ENCODE peak calls at places on chromosomes 11 and 22, in six cellular contexts. One of them, this sample, is unnamed.
A peak's percentile ranks its signal among the peaks of the same experiment; 100 is the strongest.

GRCh38 chr11:46895821-46896220 is 22.5 kb downstream of the LRP4 start:
- DNase-seq in body of pancreas: peak; percentile 62
- DNase-seq in IMR-90: no peak
- DNase-seq in pancreas: peak; percentile 64
- DNase-seq in thoracic aorta: no peak
- DNase-seq in PC-9: no peak
- DNase-seq in this sample: no peak

GRCh38 chr11:76859708-76860233 is 947 bp upstream of the ACER3 start:
- DNase-seq in PC-9: no peak
- DNase-seq in thoracic aorta: no peak
- DNase-seq in pancreas: no peak
- DNase-seq in IMR-90: no peak
- DNase-seq in body of pancreas: no peak
- DNase-seq in this sample: no peak

GRCh38 chr11:70191495-70192140 is 11.5 kb upstream of the FADD start:
- DNase-seq in pancreas: peak; percentile 36
- DNase-seq in body of pancreas: peak; percentile 75
- DNase-seq in IMR-90: peak; percentile 49
- DNase-seq in thoracic aorta: no peak
- DNase-seq in PC-9: peak; percentile 90
- DNase-seq in this sample: peak; percentile 88

GRCh38 chr11:27468643-27469332 is 3.8 kb downstream of the LGR4 start:
- DNase-seq in thoracic aorta: no peak
- DNase-seq in body of pancreas: peak; percentile 85
- DNase-seq in pancreas: peak; percentile 26
- DNase-seq in IMR-90: peak; percentile 29
- DNase-seq in PC-9: no peak
- DNase-seq in this sample: no peak

GRCh38 chr22:37334859-37335818 is 52.8 kb downstream of the CYTH4 start:
- DNase-seq in IMR-90: no peak
- DNase-seq in thoracic aorta: no peak
- DNase-seq in body of pancreas: no peak
- DNase-seq in pancreas: no peak
- DNase-seq in PC-9: no peak
- DNase-seq in this sample: no peak

GRCh38 chr22:46068176-46068907 is 82.0 kb upstream of the PPARA start:
- DNase-seq in pancreas: no peak
- DNase-seq in body of pancreas: no peak
- DNase-seq in IMR-90: no peak
- DNase-seq in PC-9: no peak
- DNase-seq in thoracic aorta: no peak
- DNase-seq in this sample: no peak

GRCh38 chr22:28771195-28771791 is 1.2 kb upstream of the CCDC117 start:
- DNase-seq in PC-9: no peak
- DNase-seq in pancreas: no peak
- DNase-seq in IMR-90: no peak
- DNase-seq in body of pancreas: no peak
- DNase-seq in thoracic aorta: no peak
- DNase-seq in this sample: no peak

GRCh38 chr11:100671471-100671870 is 15.6 kb upstream of the ARHGAP42 start:
- DNase-seq in body of pancreas: no peak
- DNase-seq in thoracic aorta: no peak
- DNase-seq in PC-9: no peak
- DNase-seq in IMR-90: peak; percentile 44
- DNase-seq in pancreas: no peak
- DNase-seq in this sample: no peak

GRCh38 chr11:9664276-9665171 is 647 bp downstream of the SWAP70 start:
- DNase-seq in IMR-90: peak; percentile 34
- DNase-seq in PC-9: peak; percentile 38
- DNase-seq in body of pancreas: peak; percentile 44
- DNase-seq in pancreas: peak; percentile 55
- DNase-seq in thoracic aorta: peak; percentile 13
- DNase-seq in this sample: peak; percentile 74

GRCh38 chr22:41369089-41369745 is 12.5 kb upstream of the TEF start:
- DNase-seq in thoracic aorta: no peak
- DNase-seq in pancreas: no peak
- DNase-seq in PC-9: no peak
- DNase-seq in body of pancreas: no peak
- DNase-seq in IMR-90: no peak
- DNase-seq in this sample: no peak

GRCh38 chr11:33685061-33685460 is 15.6 kb downstream of the C11orf91 start:
- DNase-seq in PC-9: no peak
- DNase-seq in thoracic aorta: no peak
- DNase-seq in IMR-90: peak; percentile 43
- DNase-seq in body of pancreas: no peak
- DNase-seq in pancreas: no peak
- DNase-seq in this sample: no peak

GRCh38 chr22:31575190-31575589 is 78.9 kb downstream of the SFI1 start:
- DNase-seq in IMR-90: no peak
- DNase-seq in thoracic aorta: no peak
- DNase-seq in pancreas: no peak
- DNase-seq in PC-9: no peak
- DNase-seq in body of pancreas: no peak
- DNase-seq in this sample: no peak

GRCh38 chr11:19552100-19552499 is 160.5 kb upstream of the NAV2 start:
- DNase-seq in PC-9: no peak
- DNase-seq in body of pancreas: no peak
- DNase-seq in thoracic aorta: no peak
- DNase-seq in pancreas: no peak
- DNase-seq in IMR-90: no peak
- DNase-seq in this sample: no peak

GRCh38 chr22:39661842-39662676 is 91.5 kb downstream of the CACNA1I start:
- DNase-seq in pancreas: no peak
- DNase-seq in body of pancreas: peak; percentile 46
- DNase-seq in PC-9: peak; percentile 60
- DNase-seq in thoracic aorta: no peak
- DNase-seq in IMR-90: no peak
- DNase-seq in this sample: no peak

GRCh38 chr22:50012201-50013181 is at the start of gene IL17REL:
- DNase-seq in IMR-90: peak; percentile 10
- DNase-seq in thoracic aorta: no peak
- DNase-seq in PC-9: peak; percentile 41
- DNase-seq in pancreas: no peak
- DNase-seq in body of pancreas: no peak
- DNase-seq in this sample: no peak

GRCh38 chr11:43784301-43784700 is 96.3 kb upstream of the ALKBH3 start:
- DNase-seq in IMR-90: no peak
- DNase-seq in pancreas: no peak
- DNase-seq in body of pancreas: no peak
- DNase-seq in PC-9: no peak
- DNase-seq in thoracic aorta: no peak
- DNase-seq in this sample: no peak

GRCh38 chr22:25390297-25391240 is 171.1 kb downstream of the CRYBB2 start:
- DNase-seq in thoracic aorta: no peak
- DNase-seq in pancreas: no peak
- DNase-seq in IMR-90: no peak
- DNase-seq in PC-9: no peak
- DNase-seq in body of pancreas: no peak
- DNase-seq in this sample: no peak

GRCh38 chr22:22773427-22773826 is 114.2 kb upstream of the IGLL5 start:
- DNase-seq in body of pancreas: no peak
- DNase-seq in pancreas: no peak
- DNase-seq in thoracic aorta: no peak
- DNase-seq in PC-9: no peak
- DNase-seq in IMR-90: no peak
- DNase-seq in this sample: no peak

GRCh38 chr11:130146797-130147196 is 12.8 kb upstream of the ST14 start:
- DNase-seq in PC-9: peak; percentile 42
- DNase-seq in pancreas: peak; percentile 67
- DNase-seq in body of pancreas: peak; percentile 86
- DNase-seq in thoracic aorta: no peak
- DNase-seq in IMR-90: no peak
- DNase-seq in this sample: peak; percentile 61

GRCh38 chr11:6321961-6322362 is 1.7 kb upstream of the CAVIN3 start:
- DNase-seq in IMR-90: peak; percentile 82
- DNase-seq in PC-9: no peak
- DNase-seq in thoracic aorta: no peak
- DNase-seq in pancreas: no peak
- DNase-seq in body of pancreas: no peak
- DNase-seq in this sample: no peak

GRCh38 chr22:24284747-24285203 is 14.1 kb downstream of the SPECC1L start:
- DNase-seq in PC-9: no peak
- DNase-seq in IMR-90: peak; percentile 53
- DNase-seq in body of pancreas: no peak
- DNase-seq in thoracic aorta: no peak
- DNase-seq in pancreas: no peak
- DNase-seq in this sample: no peak

GRCh38 chr11:70751142-70751734 is 352.9 kb downstream of the CTTN start:
- DNase-seq in thoracic aorta: no peak
- DNase-seq in body of pancreas: no peak
- DNase-seq in PC-9: no peak
- DNase-seq in IMR-90: no peak
- DNase-seq in pancreas: no peak
- DNase-seq in this sample: no peak

GRCh38 chr22:30195245-30196140 is 51.1 kb downstream of the LIF start:
- DNase-seq in IMR-90: peak; percentile 64
- DNase-seq in pancreas: no peak
- DNase-seq in body of pancreas: no peak
- DNase-seq in PC-9: no peak
- DNase-seq in thoracic aorta: no peak
- DNase-seq in this sample: peak; percentile 44

GRCh38 chr22:21947040-21948014 is 5.3 kb downstream of the PPM1F start:
- DNase-seq in IMR-90: peak; percentile 71
- DNase-seq in body of pancreas: no peak
- DNase-seq in PC-9: peak; percentile 33
- DNase-seq in pancreas: no peak
- DNase-seq in thoracic aorta: no peak
- DNase-seq in this sample: no peak

GRCh38 chr11:99934008-99934407 is 753.1 kb upstream of the ARHGAP42 start:
- DNase-seq in body of pancreas: no peak
- DNase-seq in IMR-90: no peak
- DNase-seq in PC-9: no peak
- DNase-seq in thoracic aorta: no peak
- DNase-seq in pancreas: no peak
- DNase-seq in this sample: no peak

GRCh38 chr11:118694771-118695170 is 15.3 kb upstream of the TREH start:
- DNase-seq in thoracic aorta: no peak
- DNase-seq in IMR-90: no peak
- DNase-seq in body of pancreas: no peak
- DNase-seq in pancreas: no peak
- DNase-seq in PC-9: no peak
- DNase-seq in this sample: no peak

GRCh38 chr11:11370263-11371060 is 17.4 kb upstream of the CSNK2A3 start:
- DNase-seq in PC-9: no peak
- DNase-seq in body of pancreas: no peak
- DNase-seq in IMR-90: no peak
- DNase-seq in thoracic aorta: no peak
- DNase-seq in pancreas: no peak
- DNase-seq in this sample: no peak

GRCh38 chr11:17379383-17380180 is 8.9 kb downstream of the KCNJ11 start:
- DNase-seq in IMR-90: no peak
- DNase-seq in pancreas: no peak
- DNase-seq in PC-9: no peak
- DNase-seq in thoracic aorta: no peak
- DNase-seq in body of pancreas: no peak
- DNase-seq in this sample: no peak

GRCh38 chr11:20367313-20367948 is 3.9 kb downstream of the HTATIP2 start:
- DNase-seq in IMR-90: peak; percentile 94
- DNase-seq in thoracic aorta: no peak
- DNase-seq in body of pancreas: no peak
- DNase-seq in pancreas: no peak
- DNase-seq in PC-9: peak; percentile 50
- DNase-seq in this sample: peak; percentile 76

GRCh38 chr11:59660621-59661020 is 8.2 kb downstream of the PATL1 start:
- DNase-seq in PC-9: no peak
- DNase-seq in IMR-90: no peak
- DNase-seq in pancreas: no peak
- DNase-seq in thoracic aorta: no peak
- DNase-seq in body of pancreas: no peak
- DNase-seq in this sample: no peak
- H3K27ac ChIP-seq in PC-9: no peak overlapping the region
- H3K27ac ChIP-seq in IMR-90: no peak overlapping the region
- H3K27ac ChIP-seq in pancreas: no peak overlapping the region
- H3K27ac ChIP-seq in thoracic aorta: no peak overlapping the region
- H3K27ac ChIP-seq in body of pancreas: no peak overlapping the region
- H3K27ac ChIP-seq in this sample: no peak overlapping the region

GRCh38 chr11:123103326-123103980 is 41.5 kb upstream of the HSPA8 start:
- DNase-seq in body of pancreas: peak; percentile 46
- DNase-seq in IMR-90: peak; percentile 75
- DNase-seq in thoracic aorta: peak; percentile 49
- DNase-seq in pancreas: no peak
- DNase-seq in PC-9: peak; percentile 33
- DNase-seq in this sample: peak; percentile 68
- TF ChIP-seq CTCF in body of pancreas: peak; percentile 57
- TF ChIP-seq CTCF in IMR-90: peak; percentile 75
- TF ChIP-seq CTCF in thoracic aorta: peak; percentile 75
- TF ChIP-seq CTCF in pancreas: no peak
- TF ChIP-seq CTCF in PC-9: peak; percentile 82
- TF ChIP-seq CTCF in this sample: peak; percentile 59

DNA sequence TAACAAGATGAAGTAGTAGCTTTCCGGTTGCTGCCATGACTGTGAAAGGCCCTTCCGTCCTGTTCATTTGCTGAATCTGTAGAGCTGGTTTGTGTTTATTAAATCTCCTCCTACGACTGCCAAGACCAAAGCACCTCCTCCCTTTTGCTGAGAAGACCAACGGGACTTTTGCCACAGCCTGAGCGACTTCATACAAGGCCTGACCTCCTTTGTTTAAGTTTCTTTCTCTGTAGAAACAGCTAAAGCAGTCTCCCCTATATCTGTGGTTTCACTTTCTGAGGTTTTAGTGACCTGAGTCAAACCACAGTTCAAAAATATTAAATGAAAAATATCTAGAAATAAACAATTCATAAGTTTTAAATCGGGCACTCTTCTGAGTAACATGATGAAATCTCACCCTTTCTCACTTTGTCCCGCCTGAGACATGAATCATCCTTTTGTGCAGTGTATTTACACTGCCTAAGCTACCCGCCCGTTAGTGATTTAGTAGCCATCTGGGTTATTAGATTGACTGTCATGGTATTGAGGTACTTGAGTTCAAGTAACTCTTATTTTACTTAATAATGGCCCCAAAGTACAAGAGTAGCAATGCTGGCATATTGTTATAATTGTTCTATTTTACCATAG is 119.1 kb upstream of the LRRC4C start:
- DNase-seq in body of pancreas: no peak
- DNase-seq in IMR-90: no peak
- DNase-seq in PC-9: no peak
- DNase-seq in thoracic aorta: no peak
- DNase-seq in pancreas: no peak
- DNase-seq in this sample: no peak
- H3K27ac ChIP-seq in body of pancreas: no peak overlapping the region
- H3K27ac ChIP-seq in IMR-90: no peak overlapping the region
- H3K27ac ChIP-seq in PC-9: no peak overlapping the region
- H3K27ac ChIP-seq in thoracic aorta: no peak overlapping the region
- H3K27ac ChIP-seq in pancreas: no peak overlapping the region
- H3K27ac ChIP-seq in this sample: no peak overlapping the region

GRCh38 chr11:103604310-103604709 is 432.1 kb upstream of the DDI1 start:
- DNase-seq in PC-9: no peak
- DNase-seq in body of pancreas: no peak
- DNase-seq in pancreas: no peak
- DNase-seq in IMR-90: no peak
- DNase-seq in thoracic aorta: no peak
- DNase-seq in this sample: no peak

GRCh38 chr11:103608566-103608965 is 427.9 kb upstream of the DDI1 start:
- DNase-seq in pancreas: no peak
- DNase-seq in thoracic aorta: no peak
- DNase-seq in body of pancreas: no peak
- DNase-seq in PC-9: no peak
- DNase-seq in IMR-90: peak; percentile 64
- DNase-seq in this sample: no peak

GRCh38 chr11:103610435-103610834 is 426.0 kb upstream of the DDI1 start:
- DNase-seq in thoracic aorta: no peak
- DNase-seq in PC-9: no peak
- DNase-seq in pancreas: no peak
- DNase-seq in body of pancreas: no peak
- DNase-seq in IMR-90: no peak
- DNase-seq in this sample: no peak

GRCh38 chr11:103609117-103610066 is 427.0 kb upstream of the DDI1 start:
- DNase-seq in IMR-90: peak; percentile 96
- DNase-seq in thoracic aorta: no peak
- DNase-seq in body of pancreas: peak; percentile 2
- DNase-seq in PC-9: peak; percentile 50
- DNase-seq in pancreas: no peak
- DNase-seq in this sample: no peak
- TF ChIP-seq CTCF in IMR-90: peak; percentile 69
- TF ChIP-seq CTCF in thoracic aorta: peak; percentile 16
- TF ChIP-seq CTCF in body of pancreas: no peak
- TF ChIP-seq CTCF in PC-9: peak; percentile 62
- TF ChIP-seq CTCF in pancreas: no peak
- TF ChIP-seq CTCF in this sample: peak; percentile 10